ENCODE peak calls at places on chromosomes 7 and 10, in five cellular contexts. One of them, this sample, is unnamed.
A peak's percentile ranks its signal among the peaks of the same experiment; 100 is the strongest.

GRCh38 chr7:774161-775109 is 47.4 kb upstream of the PRKAR1B start:
- DNase-seq in ovary: no peak
- DNase-seq in RWPE2: peak; percentile 52
- DNase-seq in esophagus squamous epithelium: no peak
- DNase-seq in H1: peak; percentile 96
- DNase-seq in this sample: no peak

GRCh38 chr7:39667354-39667923 is 44.1 kb downstream of the RALA start:
- DNase-seq in ovary: no peak
- DNase-seq in esophagus squamous epithelium: no peak
- DNase-seq in H1: no peak
- DNase-seq in RWPE2: no peak
- DNase-seq in this sample: no peak

GRCh38 chr7:47949703-47950102 is 1.4 kb upstream of the PKD1L1 start:
- DNase-seq in ovary: no peak
- DNase-seq in esophagus squamous epithelium: no peak
- DNase-seq in RWPE2: no peak
- DNase-seq in H1: no peak
- DNase-seq in this sample: no peak

GRCh38 chr10:132665946-132666732 is 119.8 kb downstream of the NKX6-2 start:
- DNase-seq in esophagus squamous epithelium: no peak
- DNase-seq in H1: no peak
- DNase-seq in RWPE2: peak; percentile 66
- DNase-seq in ovary: no peak
- DNase-seq in this sample: no peak

GRCh38 chr10:96560970-96561887 is 25.6 kb downstream of the TM9SF3 start:
- DNase-seq in H1: no peak
- DNase-seq in ovary: no peak
- DNase-seq in RWPE2: no peak
- DNase-seq in esophagus squamous epithelium: no peak
- DNase-seq in this sample: no peak

GRCh38 chr7:101124376-101125056 is 2.4 kb upstream of the SERPINE1 start:
- DNase-seq in H1: no peak
- DNase-seq in RWPE2: no peak
- DNase-seq in esophagus squamous epithelium: no peak
- DNase-seq in ovary: no peak
- DNase-seq in this sample: no peak

GRCh38 chr10:34967411-34967880 is 122.7 kb downstream of the CUL2 start:
- DNase-seq in H1: no peak
- DNase-seq in ovary: peak; percentile 78
- DNase-seq in esophagus squamous epithelium: no peak
- DNase-seq in RWPE2: no peak
- DNase-seq in this sample: no peak

GRCh38 chr7:45680776-45681175 is 106.6 kb downstream of the ADCY1 start:
- DNase-seq in ovary: no peak
- DNase-seq in esophagus squamous epithelium: no peak
- DNase-seq in RWPE2: no peak
- DNase-seq in H1: peak; percentile 10
- DNase-seq in this sample: no peak

GRCh38 chr10:104072786-104073185 is 12.9 kb downstream of the COL17A1 start:
- DNase-seq in RWPE2: no peak
- DNase-seq in ovary: no peak
- DNase-seq in H1: no peak
- DNase-seq in esophagus squamous epithelium: no peak
- DNase-seq in this sample: no peak

GRCh38 chr10:49750546-49750945 is 11.6 kb downstream of the OGDHL start:
- DNase-seq in ovary: no peak
- DNase-seq in RWPE2: no peak
- DNase-seq in esophagus squamous epithelium: no peak
- DNase-seq in H1: no peak
- DNase-seq in this sample: no peak

GRCh38 chr10:103967433-103968142 is 648 bp downstream of the SLK start:
- DNase-seq in ovary: no peak
- DNase-seq in esophagus squamous epithelium: no peak
- DNase-seq in RWPE2: no peak
- DNase-seq in H1: no peak
- DNase-seq in this sample: no peak

GRCh38 chr10:9302142-9302746 is 1247.8 kb downstream of the GATA3 start:
- DNase-seq in esophagus squamous epithelium: no peak
- DNase-seq in RWPE2: no peak
- DNase-seq in ovary: no peak
- DNase-seq in H1: no peak
- DNase-seq in this sample: no peak

GRCh38 chr10:97770265-97770664 is 1.5 kb downstream of the SFRP5 start:
- DNase-seq in esophagus squamous epithelium: no peak
- DNase-seq in ovary: no peak
- DNase-seq in H1: no peak
- DNase-seq in RWPE2: no peak
- DNase-seq in this sample: no peak

GRCh38 chr10:34102237-34102673 is 712.8 kb downstream of the PARD3 start:
- DNase-seq in esophagus squamous epithelium: no peak
- DNase-seq in RWPE2: no peak
- DNase-seq in ovary: peak; percentile 68
- DNase-seq in H1: no peak
- DNase-seq in this sample: peak; percentile 81

GRCh38 chr7:149854611-149855367 is 16.6 kb downstream of the ZNF862 start:
- DNase-seq in H1: peak; percentile 62
- DNase-seq in esophagus squamous epithelium: no peak
- DNase-seq in RWPE2: no peak
- DNase-seq in ovary: peak; percentile 75
- DNase-seq in this sample: peak; percentile 65

GRCh38 chr10:6607778-6608177 is 27.7 kb upstream of the PRKCQ start:
- DNase-seq in RWPE2: no peak
- DNase-seq in esophagus squamous epithelium: no peak
- DNase-seq in H1: no peak
- DNase-seq in ovary: no peak
- DNase-seq in this sample: no peak

GRCh38 chr7:133512560-133512959 is 259.7 kb downstream of the EXOC4 start:
- DNase-seq in esophagus squamous epithelium: no peak
- DNase-seq in RWPE2: no peak
- DNase-seq in ovary: no peak
- DNase-seq in H1: no peak
- DNase-seq in this sample: no peak

DNA sequence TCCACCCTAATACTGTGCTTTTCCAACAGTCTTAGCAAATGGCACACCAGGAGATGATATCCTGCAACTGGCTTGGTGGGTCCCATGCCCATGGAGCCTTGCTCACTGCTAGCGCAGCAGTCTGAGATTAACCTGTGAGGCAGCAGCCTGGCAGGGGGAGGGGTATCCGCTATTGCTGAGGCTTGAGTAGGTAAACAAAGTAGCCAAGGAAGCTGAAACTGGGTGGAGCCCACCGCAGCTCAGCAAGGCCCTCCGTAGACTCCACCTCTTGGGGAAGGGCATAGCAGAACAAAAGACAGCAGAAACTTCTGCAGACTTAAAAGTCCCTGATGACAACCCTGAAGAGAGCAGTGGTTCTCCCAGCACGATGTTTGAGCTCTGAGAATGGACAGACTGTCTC is 399.0 kb downstream of the CCSER2 start:
- DNase-seq in ovary: no peak
- DNase-seq in RWPE2: no peak
- DNase-seq in H1: no peak
- DNase-seq in esophagus squamous epithelium: no peak
- DNase-seq in this sample: no peak
- H3K4me1 ChIP-seq in ovary: no peaks in the 10 kb centered on the region
- H3K4me1 ChIP-seq in RWPE2: no peaks in the 10 kb centered on the region
- H3K4me1 ChIP-seq in H1: no peaks in the 10 kb centered on the region
- H3K4me1 ChIP-seq in esophagus squamous epithelium: no peaks in the 10 kb centered on the region
- H3K4me1 ChIP-seq in this sample: no peaks in the 10 kb centered on the region

GRCh38 chr10:32983333-32983909 is 25.4 kb upstream of the ITGB1 start:
- DNase-seq in H1: no peak
- DNase-seq in RWPE2: peak; percentile 79
- DNase-seq in esophagus squamous epithelium: no peak
- DNase-seq in ovary: no peak
- DNase-seq in this sample: no peak

GRCh38 chr10:32980558-32981468 is 22.8 kb upstream of the ITGB1 start:
- DNase-seq in H1: peak; percentile 85
- DNase-seq in esophagus squamous epithelium: peak; percentile 73
- DNase-seq in RWPE2: peak; percentile 99
- DNase-seq in ovary: peak; percentile 79
- DNase-seq in this sample: peak; percentile 94

GRCh38 chr10:32981760-32982159 is 23.7 kb upstream of the ITGB1 start:
- DNase-seq in esophagus squamous epithelium: no peak
- DNase-seq in ovary: no peak
- DNase-seq in H1: no peak
- DNase-seq in RWPE2: no peak
- DNase-seq in this sample: no peak

GRCh38 chr10:32982911-32983310 is 24.9 kb upstream of the ITGB1 start:
- DNase-seq in esophagus squamous epithelium: no peak
- DNase-seq in H1: no peak
- DNase-seq in RWPE2: no peak
- DNase-seq in ovary: no peak
- DNase-seq in this sample: no peak

DNA sequence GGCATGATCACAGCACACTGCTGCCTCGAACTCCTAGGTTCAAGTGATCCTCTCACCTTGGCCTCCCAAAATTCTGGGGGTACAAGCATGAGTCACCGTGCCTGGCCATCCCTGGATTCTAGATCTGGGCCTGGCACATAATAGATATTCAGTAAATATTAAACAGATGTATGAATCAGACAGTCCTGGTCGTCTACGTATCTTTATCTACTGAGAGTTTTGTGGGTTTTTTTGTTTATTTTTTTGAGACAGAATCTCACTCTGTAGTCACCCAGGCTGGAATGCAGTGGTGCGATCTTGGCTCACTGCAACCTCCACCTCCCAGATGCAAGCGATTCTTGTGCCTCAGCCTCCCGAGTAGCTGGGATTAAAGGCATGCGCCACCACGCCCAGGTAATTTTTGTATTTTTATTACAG is 24.3 kb upstream of the ITGB1 start:
- DNase-seq in RWPE2: no peak
- DNase-seq in esophagus squamous epithelium: no peak
- DNase-seq in H1: no peak
- DNase-seq in ovary: no peak
- DNase-seq in this sample: no peak
- H3K4me3 ChIP-seq in RWPE2: no peak overlapping the region
- H3K4me3 ChIP-seq in esophagus squamous epithelium: no peak overlapping the region
- H3K4me3 ChIP-seq in H1: no peak overlapping the region
- H3K4me3 ChIP-seq in ovary: no peak overlapping the region
- H3K4me3 ChIP-seq in this sample: no peak overlapping the region

DNA sequence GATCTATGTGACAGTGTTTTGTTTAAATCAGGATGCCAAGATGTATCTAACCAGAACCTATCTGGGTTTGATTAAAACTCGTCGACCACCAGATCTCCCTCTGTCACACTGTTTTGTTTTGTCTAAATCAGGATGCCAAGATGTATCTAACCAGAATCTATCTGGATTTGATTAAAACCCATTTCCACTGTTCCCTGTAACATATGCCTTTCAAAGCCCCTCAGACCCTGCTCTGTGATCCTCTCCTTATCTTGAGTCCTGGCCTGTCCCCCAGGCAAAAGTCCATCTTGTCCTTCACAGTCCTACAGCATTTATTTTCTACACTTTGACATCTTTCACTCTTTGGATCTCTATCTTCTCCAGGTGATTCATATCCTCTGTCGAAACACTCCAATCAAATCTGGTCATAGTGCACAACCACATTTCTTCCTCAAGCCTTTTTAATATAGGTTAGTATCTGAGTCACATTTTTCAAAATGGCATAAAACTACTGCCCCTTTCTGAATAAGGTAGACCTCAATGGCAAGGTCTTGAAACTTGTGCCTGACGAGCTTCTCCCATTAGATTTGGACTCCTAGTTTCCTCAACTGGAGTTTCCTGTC is 32.5 kb downstream of the ERLIN1 start:
- DNase-seq in esophagus squamous epithelium: no peak
- DNase-seq in RWPE2: no peak
- DNase-seq in H1: no peak
- DNase-seq in ovary: no peak
- DNase-seq in this sample: no peak
- H3K4me1 ChIP-seq in esophagus squamous epithelium: peaks cover 1% of the 10 kb centered on the region
- H3K4me1 ChIP-seq in RWPE2: peaks cover 28% of the 10 kb centered on the region
- H3K4me1 ChIP-seq in H1: no peaks in the 10 kb centered on the region
- H3K4me1 ChIP-seq in ovary: no peaks in the 10 kb centered on the region
- H3K4me1 ChIP-seq in this sample: no peaks in the 10 kb centered on the region

GRCh38 chr7:21426286-21426957 is 1.5 kb upstream of the SP4 start:
- DNase-seq in ovary: no peak
- DNase-seq in esophagus squamous epithelium: no peak
- DNase-seq in H1: no peak
- DNase-seq in RWPE2: no peak
- DNase-seq in this sample: no peak
- H3K4me3 ChIP-seq in ovary: peak overlapping the region; percentile 48
- H3K4me3 ChIP-seq in esophagus squamous epithelium: peak overlapping the region; percentile 88
- H3K4me3 ChIP-seq in H1: peak overlapping the region; percentile 39
- H3K4me3 ChIP-seq in RWPE2: peak overlapping the region; percentile 27
- H3K4me3 ChIP-seq in this sample: peak overlapping the region; percentile 86

GRCh38 chr10:78065616-78066410 is 32.1 kb downstream of the RPS24 start:
- DNase-seq in ovary: no peak
- DNase-seq in H1: no peak
- DNase-seq in RWPE2: no peak
- DNase-seq in esophagus squamous epithelium: no peak
- DNase-seq in this sample: no peak
- H3K4me1 ChIP-seq in ovary: no peaks in the 10 kb centered on the region
- H3K4me1 ChIP-seq in H1: peaks cover 4% of the 10 kb centered on the region
- H3K4me1 ChIP-seq in RWPE2: no peaks in the 10 kb centered on the region
- H3K4me1 ChIP-seq in esophagus squamous epithelium: no peaks in the 10 kb centered on the region
- H3K4me1 ChIP-seq in this sample: no peaks in the 10 kb centered on the region

GRCh38 chr7:65731129-65731528 is 141.7 kb upstream of the VKORC1L1 start:
- DNase-seq in ovary: no peak
- DNase-seq in esophagus squamous epithelium: no peak
- DNase-seq in H1: no peak
- DNase-seq in RWPE2: no peak
- DNase-seq in this sample: no peak
- H3K4me3 ChIP-seq in ovary: no peak overlapping the region
- H3K4me3 ChIP-seq in esophagus squamous epithelium: peak overlapping the region; percentile 58
- H3K4me3 ChIP-seq in H1: peak overlapping the region; percentile 67
- H3K4me3 ChIP-seq in RWPE2: no peak overlapping the region
- H3K4me3 ChIP-seq in this sample: peak overlapping the region; percentile 49

This sample was measured in suprapubic skin.